ENCODE peak calls at places on chromosomes 13 and 19, in nine cellular contexts. I is brain microvascular endothelial cell; V is epithelial cell of esophagus; G is kidney epithelial cell; H is RWPE1; B is stimulated activated CD4-positive, alpha-beta T cell treated with anti-CD3 and anti-CD28 coated beads, Interleukin-15, amount 100 ng/mL, for 48 hours; Y is T-helper 17 cell; A is NCI-H2171; O is left lobe of liver. R is an unnamed sample.

GRCh38 chr13:29479716-29480492 is 115.6 kb downstream of the SLC7A1 start:
- DNase-seq in H (no peak), B (no peak), G (no peak), O (no peak), V (no peak), I (no peak), A (no peak), Y (no peak), R (no peak)

GRCh38 chr19:12939292-12939606 is 840 bp downstream of the CALR start:
- DNase-seq in A (no peak), H (no peak), O (no peak), Y (no peak), I (peak; percentile 57), B (no peak), G (no peak), V (peak; percentile 50), R (no peak)

GRCh38 chr13:45328661-45329105 is 12.3 kb downstream of the TPT1 start:
- DNase-seq in H (no peak), B (no peak), A (no peak), I (peak; percentile 72), G (no peak), Y (no peak), O (no peak), V (no peak), R (no peak)

GRCh38 chr13:25778302-25778701 is 273.5 kb downstream of the SHISA2 start:
- DNase-seq in Y (no peak), V (no peak), A (no peak), I (no peak), G (no peak), H (no peak), B (no peak), O (no peak), R (no peak)

GRCh38 chr13:99203601-99204579 is 3.2 kb downstream of the UBAC2 start:
- DNase-seq in O (no peak), A (no peak), V (no peak), I (no peak), G (no peak), B (no peak), Y (no peak), H (no peak), R (no peak)

GRCh38 chr13:97892717-97893116 is 60.8 kb upstream of the IPO5 start:
- DNase-seq in A (no peak), I (peak; percentile 39), H (no peak), O (no peak), V (peak; percentile 61), B (no peak), Y (no peak), G (peak; percentile 5), R (no peak)

GRCh38 chr19:12913871-12914690 is 5.0 kb downstream of the SYCE2 start:
- DNase-seq in G (no peak), V (no peak), H (no peak), O (no peak), I (no peak), A (no peak), Y (no peak), B (no peak), R (peak; percentile 43)

GRCh38 chr13:23766939-23767338 is 122.3 kb downstream of the MIPEP start:
- DNase-seq in G (no peak), O (no peak), H (no peak), I (no peak), V (no peak), A (no peak), B (no peak), Y (no peak), R (no peak)

GRCh38 chr13:38090913-38091312 is 221.3 kb upstream of the TRPC4 start:
- DNase-seq in G (no peak), B (no peak), H (no peak), A (no peak), V (no peak), I (no peak), O (no peak), Y (no peak), R (no peak)

GRCh38 chr13:46831588-46832194 is 34.7 kb upstream of the ESD start:
- DNase-seq in H (peak; percentile 34), I (peak; percentile 46), G (peak; percentile 10), A (no peak), Y (peak; percentile 7), V (peak; percentile 64), B (no peak), O (no peak), R (peak; percentile 1)

GRCh38 chr13:30730526-30730925 is 4.8 kb upstream of the ALOX5AP start:
- DNase-seq in B (no peak), Y (no peak), G (no peak), I (no peak), V (no peak), O (no peak), H (no peak), A (peak; percentile 19), R (no peak)

GRCh38 chr19:45123440-45123850 is 30.5 kb downstream of the PPP1R37 start:
- DNase-seq in Y (no peak), G (no peak), B (no peak), H (peak; percentile 57), O (no peak), I (no peak), A (no peak), V (peak; percentile 90), R (no peak)

GRCh38 chr13:98785405-98785804 is 32.9 kb upstream of the SLC15A1 start:
- DNase-seq in I (no peak), Y (no peak), H (no peak), O (no peak), A (no peak), V (peak; percentile 14), G (no peak), B (no peak), R (no peak)

GRCh38 chr13:99471231-99472202 is 29.8 kb upstream of the TM9SF2 start:
- DNase-seq in I (no peak), B (no peak), O (no peak), A (no peak), Y (no peak), G (no peak), V (peak; percentile 57), H (no peak), R (no peak)

GRCh38 chr13:110627351-110627750 is 12.0 kb downstream of the NAXD start:
- DNase-seq in O (no peak), B (no peak), V (peak; percentile 90), H (peak; percentile 57), Y (no peak), A (no peak), G (no peak), I (no peak), R (no peak)

GRCh38 chr13:112765734-112766133 is 75.9 kb downstream of the ATP11A start:
- DNase-seq in A (no peak), B (no peak), O (no peak), H (no peak), Y (no peak), V (no peak), I (no peak), G (no peak), R (no peak)

GRCh38 chr13:98541701-98542203 is 35.2 kb downstream of the STK24 start:
- DNase-seq in H (no peak), V (no peak), Y (no peak), A (no peak), I (no peak), B (no peak), G (no peak), O (no peak), R (no peak)

GRCh38 chr19:6312018-6312417 is 21.4 kb downstream of the ACER1 start:
- DNase-seq in H (no peak), I (no peak), A (no peak), V (no peak), G (no peak), B (no peak), Y (no peak), O (no peak), R (no peak)

GRCh38 chr19:5083547-5083965 is 114.6 kb downstream of the KDM4B start:
- DNase-seq in A (no peak), G (no peak), B (no peak), I (peak; percentile 27), Y (no peak), O (no peak), H (no peak), V (no peak), R (no peak)

GRCh38 chr19:44151491-44151890 is 10.1 kb downstream of the ZNF234 start:
- DNase-seq in G (no peak), Y (no peak), B (no peak), O (no peak), H (no peak), I (no peak), A (no peak), V (no peak), R (no peak)

GRCh38 chr19:53328967-53329366 is 4.6 kb upstream of the ZNF845 start:
- DNase-seq in Y (no peak), A (no peak), H (no peak), V (peak; percentile 2), I (no peak), G (no peak), B (no peak), O (no peak), R (no peak)